ENCODE peak calls at places on chromosomes 12 and 14, in seven cellular contexts. A, U, T, G, E, C and S are unnamed samples.

GRCh38 chr14:81221579-81222102 is 882 bp upstream of the GTF2A1 start:
- DNase-seq in U (no peak), E (peak), T (no peak), C (no peak), G (no peak), A (no peak), S (peak)

GRCh38 chr14:23102801-23103200 is 2.0 kb downstream of the CIROP start:
- DNase-seq in G (no peak), C (no peak), U (no peak), A (no peak), E (no peak), T (no peak), S (no peak)

GRCh38 chr12:3190101-3190500 is 112.9 kb downstream of the TSPAN9 start:
- DNase-seq in U (no peak), T (no peak), E (no peak), G (no peak), A (no peak), C (no peak), S (no peak)

GRCh38 chr14:72619071-72619710 is 274.7 kb downstream of the DPF3 start:
- DNase-seq in U (no peak), T (no peak), A (no peak), C (peak), E (no peak), G (no peak), S (no peak)

GRCh38 chr14:43503508-43503907 is 1003.6 kb downstream of the FSCB start:
- DNase-seq in A (no peak), T (no peak), C (peak), G (no peak), U (no peak), E (peak), S (no peak)

GRCh38 chr14:61570961-61571299 is 124.4 kb upstream of the HIF1A start:
- DNase-seq in E (no peak), C (no peak), U (no peak), A (no peak), T (no peak), G (no peak), S (no peak)

GRCh38 chr14:67999693-68000384 is 180.3 kb downstream of the RAD51B start:
- DNase-seq in A (peak), U (peak), T (peak), C (peak), E (peak), G (peak), S (peak)

GRCh38 chr14:76083796-76084195 is 67.9 kb upstream of the GPATCH2L start:
- DNase-seq in U (no peak), A (no peak), T (no peak), C (no peak), E (no peak), G (no peak), S (no peak)

GRCh38 chr12:27607611-27608010 is 83.6 kb downstream of the PPFIBP1 start:
- DNase-seq in G (no peak), U (no peak), C (no peak), E (no peak), T (no peak), A (no peak), S (no peak)

GRCh38 chr14:76774471-76775158 is 13.3 kb downstream of the VASH1 start:
- DNase-seq in A (no peak), G (no peak), C (no peak), E (no peak), U (no peak), T (no peak), S (no peak)

GRCh38 chr14:76701981-76702380 is 59.3 kb upstream of the VASH1 start:
- DNase-seq in U (no peak), E (no peak), G (no peak), T (no peak), C (no peak), A (no peak), S (no peak)

GRCh38 chr14:74905595-74906142 is 17.4 kb downstream of the RPS6KL1 start:
- DNase-seq in E (peak), T (no peak), A (peak), U (no peak), G (no peak), C (peak), S (peak)

GRCh38 chr14:101665478-101666078 is 95.9 kb upstream of the PPP2R5C start:
- DNase-seq in T (no peak), U (peak), E (peak), C (peak), G (peak), A (peak), S (peak)

GRCh38 chr12:38934696-38935095 is 29.3 kb upstream of the CPNE8 start:
- DNase-seq in A (no peak), C (peak), E (no peak), G (no peak), U (peak), T (no peak), S (no peak)

GRCh38 chr12:64877363-64878004 is 53.0 kb downstream of the TBC1D30 start:
- DNase-seq in U (no peak), C (no peak), E (no peak), T (no peak), A (no peak), G (no peak), S (no peak)

GRCh38 chr12:100668939-100669536 is 95.6 kb downstream of the GAS2L3 start:
- DNase-seq in T (no peak), A (peak), E (peak), C (peak), U (peak), G (peak), S (peak)

GRCh38 chr14:61584258-61584657 is 111.1 kb upstream of the HIF1A start:
- DNase-seq in T (no peak), A (peak), E (no peak), G (no peak), C (peak), U (peak), S (peak)

GRCh38 chr12:5033883-5034282 is 9.8 kb upstream of the KCNA5 start:
- DNase-seq in G (no peak), C (no peak), U (no peak), E (no peak), T (no peak), A (no peak), S (no peak)

GRCh38 chr14:55438066-55438683 is 2.2 kb downstream of the TBPL2 start:
- DNase-seq in G (peak), E (peak), U (peak), T (no peak), A (peak), C (peak), S (peak)

GRCh38 chr12:4555804-4556203 is 6.2 kb upstream of the DYRK4 start:
- DNase-seq in A (peak), G (no peak), U (no peak), T (no peak), E (no peak), C (no peak), S (peak)

GRCh38 chr12:96354326-96354725 is 45.9 kb downstream of the CDK17 start:
- DNase-seq in G (no peak), U (no peak), E (no peak), T (no peak), C (no peak), A (no peak), S (peak)

GRCh38 chr12:98373982-98374381 is 141.4 kb upstream of the TMPO start:
- DNase-seq in E (no peak), C (no peak), U (no peak), A (no peak), T (no peak), G (no peak), S (peak)
- TF ChIP-seq CTCF in E (peak), C (peak), U (peak), A (peak), T (peak), G (peak), S (peak)

GRCh38 chr14:65414961-65415589 is 2.5 kb downstream of the FUT8 start:
- DNase-seq in G (no peak), E (peak), U (peak), C (peak), T (no peak), A (peak), S (peak)
- H3K4me3 ChIP-seq in G (peak), E (no peak), U (peak), C (peak), T (no peak), A (no peak), S (no peak)

DNA sequence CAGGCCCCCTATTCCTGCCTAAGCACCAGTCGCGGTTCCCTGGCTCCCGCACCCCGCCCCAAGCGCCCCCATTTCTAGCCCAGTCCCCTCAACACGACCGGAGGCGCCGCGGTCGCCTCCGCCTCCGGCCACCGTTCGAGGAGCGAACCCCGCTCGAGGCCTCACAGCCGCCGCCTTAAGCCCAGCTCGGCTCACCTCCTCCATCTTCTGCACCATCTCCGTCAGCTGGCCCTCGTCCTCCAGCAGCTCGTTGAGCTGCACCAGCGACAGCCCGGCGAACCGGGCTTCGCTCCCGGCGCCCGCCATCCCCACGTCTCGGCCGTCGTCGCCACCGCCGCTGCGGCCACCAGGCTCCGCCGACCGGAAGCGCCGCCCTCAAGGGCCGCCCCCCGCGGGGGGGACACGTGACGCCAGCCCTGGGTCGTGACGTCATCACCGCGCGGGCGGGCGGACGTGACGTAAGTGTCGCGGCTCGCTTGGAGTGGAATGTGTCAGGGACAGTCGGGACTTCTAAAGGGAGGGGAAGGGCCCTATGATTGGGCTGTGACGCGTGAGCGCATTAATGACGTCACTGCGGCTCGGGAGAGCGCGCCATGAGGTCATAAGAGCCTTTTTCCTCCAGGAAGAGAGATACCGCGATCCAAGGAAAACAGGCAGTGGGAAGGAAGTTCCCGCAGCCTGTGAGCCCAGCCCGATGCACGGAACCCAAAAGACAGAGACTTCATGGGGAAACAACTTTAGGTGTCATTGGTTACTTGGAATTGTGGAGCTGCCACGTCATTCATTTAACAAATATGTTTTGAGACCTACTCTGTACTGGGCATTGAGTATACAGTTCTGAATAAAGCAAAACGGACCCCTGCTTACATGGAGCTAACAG is at the start of gene VPS37B:
- DNase-seq in U (peak), G (no peak), C (peak), E (peak), T (no peak), A (peak), S (peak)
- TF ChIP-seq CTCF in U (no peak), G (no peak), C (no peak), E (no peak), T (no peak), A (no peak), S (no peak)

GRCh38 chr12:104351023-104351983 is 47.8 kb downstream of the EID3 start:
- DNase-seq in C (no peak), U (no peak), G (no peak), E (no peak), T (no peak), A (no peak), S (no peak)
- H3K4me3 ChIP-seq in C (no peak), U (no peak), G (no peak), E (no peak), T (no peak), A (no peak), S (no peak)

GRCh38 chr12:53804429-53804828 is 52.6 kb upstream of the CISTR start:
- DNase-seq in T (no peak), U (no peak), A (no peak), G (no peak), E (no peak), C (peak), S (no peak)
- TF ChIP-seq CTCF in T (no peak), U (no peak), A (no peak), G (no peak), E (no peak), C (peak), S (no peak)

GRCh38 chr14:103111297-103111981 is 11.8 kb upstream of the TNFAIP2 start:
- DNase-seq in A (no peak), U (no peak), C (no peak), E (no peak), T (no peak), G (no peak), S (no peak)

GRCh38 chr14:103110681-103111296 is 12.5 kb upstream of the TNFAIP2 start:
- DNase-seq in G (no peak), U (peak), E (no peak), C (no peak), A (no peak), T (no peak), S (no peak)

GRCh38 chr14:103108749-103109207 is 14.3 kb downstream of the EXOC3L4 start:
- DNase-seq in G (no peak), T (no peak), C (no peak), A (peak), E (no peak), U (peak), S (peak)

GRCh38 chr14:103107941-103108748 is 13.6 kb downstream of the EXOC3L4 start:
- DNase-seq in E (no peak), C (no peak), A (no peak), G (no peak), U (no peak), T (no peak), S (no peak)

GRCh38 chr14:103109789-103110415 is 13.4 kb upstream of the TNFAIP2 start:
- DNase-seq in A (peak), T (no peak), U (peak), G (peak), C (peak), E (no peak), S (peak)
- H3K4me3 ChIP-seq in A (no peak), T (no peak), U (peak), G (no peak), C (peak), E (no peak), S (no peak)

DNA sequence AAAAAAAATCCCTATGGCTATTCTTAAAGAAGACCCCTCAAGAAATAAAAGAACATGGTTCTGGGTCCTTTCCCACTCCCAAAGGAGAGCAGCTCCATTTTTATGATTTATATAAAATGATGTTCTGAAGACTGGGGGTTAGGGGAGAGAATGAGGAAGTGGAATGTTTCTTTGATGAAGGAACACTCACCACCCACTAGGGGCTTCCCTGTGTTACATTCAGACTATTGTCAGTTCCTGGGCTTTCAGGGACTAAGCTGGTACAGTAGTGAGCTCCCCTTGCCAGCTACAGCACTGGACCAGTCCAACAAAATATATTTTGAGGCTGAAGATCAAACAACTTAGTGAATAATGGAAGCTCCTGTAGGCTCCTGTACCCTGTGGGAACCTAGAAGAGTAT is 98.9 kb downstream of the HMGA2 start:
- DNase-seq in G (no peak), A (no peak), U (no peak), E (no peak), T (no peak), C (no peak), S (no peak)
- TF ChIP-seq CTCF in G (peak), A (no peak), U (no peak), E (no peak), T (no peak), C (peak), S (no peak)

GRCh38 chr14:70188292-70188607 is 501 bp downstream of the SLC8A3 start:
- DNase-seq in A (no peak), E (no peak), C (no peak), G (no peak), T (no peak), U (no peak), S (peak)
- H3K4me3 ChIP-seq in A (peak), E (peak), C (no peak), G (peak), T (peak), U (peak), S (peak)

DNA sequence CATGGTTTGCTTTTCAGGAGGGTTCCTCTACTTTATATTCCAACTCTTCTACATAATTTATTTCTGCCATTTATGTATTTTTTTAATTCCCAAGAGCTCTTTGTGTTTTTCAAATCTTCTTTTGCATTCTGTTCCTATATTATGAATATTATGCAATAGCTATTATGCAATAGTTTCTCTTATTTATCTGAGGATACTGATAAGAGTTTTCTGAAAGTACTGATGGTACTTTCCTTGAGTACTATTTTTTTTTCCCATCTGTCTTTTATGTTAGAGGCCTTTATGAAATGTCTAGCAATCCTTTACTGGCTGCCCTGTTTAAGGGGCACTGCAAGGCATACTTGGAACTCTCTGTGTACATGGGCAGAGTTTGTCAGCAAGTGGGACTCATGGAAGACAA is 93.4 kb downstream of the SLC41A2 start:
- DNase-seq in G (no peak), C (no peak), A (peak), E (no peak), T (no peak), U (no peak), S (peak)
- TF ChIP-seq CTCF in G (no peak), C (no peak), A (no peak), E (no peak), T (no peak), U (no peak), S (no peak)